ENCODE peak calls at places on chromosomes 2 and 18, in six cellular contexts. P is spleen, W is thyroid gland, Z is Peyer's patch, M is transverse colon, L is A549. S is an unnamed sample.

GRCh38 chr2:69777778-69778089 is 35.8 kb downstream of the ANXA4 start:
- DNase-seq in M (no peak), L (no peak), P (no peak), W (no peak), Z (no peak), S (no peak)

GRCh38 chr2:26670171-26670570 is 22.4 kb upstream of the KCNK3 start:
- DNase-seq in P (peak), L (no peak), M (no peak), Z (peak), W (no peak), S (no peak)

GRCh38 chr18:49849331-49850217 is 36.2 kb upstream of the ACAA2 start:
- DNase-seq in L (peak), P (no peak), M (peak), Z (peak), W (peak), S (no peak)

GRCh38 chr2:240892361-240892760 is 3.6 kb downstream of the MAB21L4 start:
- DNase-seq in Z (no peak), L (no peak), M (no peak), W (no peak), P (no peak), S (no peak)

GRCh38 chr18:741931-742512 is 29.6 kb upstream of the ENOSF1 start:
- DNase-seq in P (no peak), M (no peak), L (peak), W (no peak), Z (no peak), S (peak)

GRCh38 chr18:26813043-26813442 is 52.5 kb downstream of the AQP4 start:
- DNase-seq in Z (peak), M (peak), L (peak), P (no peak), W (peak), S (peak)

GRCh38 chr2:43210467-43211303 is 15.7 kb downstream of the ZFP36L2 start:
- DNase-seq in M (peak), Z (peak), P (no peak), L (no peak), W (no peak), S (peak)

GRCh38 chr2:98759338-98759737 is 28.4 kb upstream of the MGAT4A start:
- DNase-seq in W (no peak), L (no peak), Z (no peak), P (no peak), M (no peak), S (no peak)

GRCh38 chr2:10266133-10266620 is 36.5 kb upstream of the HPCAL1 start:
- DNase-seq in M (peak), P (peak), L (no peak), W (no peak), Z (peak), S (no peak)

GRCh38 chr2:102331311-102331980 is 20.1 kb downstream of the IL1RL1 start:
- DNase-seq in M (no peak), Z (no peak), L (no peak), P (no peak), W (no peak), S (no peak)

GRCh38 chr18:46756559-46757201 is at the start of gene ST8SIA5:
- DNase-seq in L (no peak), P (no peak), W (no peak), M (no peak), Z (no peak), S (no peak)

DNA sequence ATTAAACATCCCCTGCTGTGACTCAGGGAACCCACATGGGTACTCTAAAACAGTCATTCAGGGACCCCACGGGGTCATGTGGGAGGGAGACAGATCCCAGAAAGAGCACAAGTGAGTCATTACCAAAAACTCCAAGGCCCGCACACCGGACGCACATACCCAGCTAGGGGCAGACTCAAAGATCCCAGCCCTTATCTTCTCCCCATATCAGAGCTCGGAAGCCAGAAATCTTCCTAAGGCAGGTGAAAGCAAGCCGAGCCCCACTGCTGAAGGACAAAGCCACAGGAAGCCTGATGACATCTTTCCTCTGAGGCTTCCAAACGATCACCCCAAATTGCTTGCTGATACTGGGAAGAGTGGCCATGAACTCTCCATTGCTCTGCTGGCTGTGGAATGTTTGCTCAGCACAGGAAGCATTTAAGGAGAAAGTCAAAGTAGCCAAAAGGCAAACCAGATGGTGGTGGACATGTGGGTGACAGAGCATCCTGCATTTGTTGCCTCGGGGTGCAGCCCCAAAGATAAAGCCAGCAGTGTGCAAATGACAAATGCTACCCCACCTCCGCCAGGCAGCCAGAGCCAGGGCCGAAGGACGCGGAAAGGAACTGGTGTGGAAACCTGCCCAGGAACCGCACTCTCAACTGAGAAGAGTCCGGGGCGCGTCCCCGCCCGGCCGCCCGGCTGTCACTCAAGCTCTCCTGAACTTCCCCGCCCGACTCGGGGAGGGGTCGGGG is 784 bp downstream of the ACTR1B start:
- DNase-seq in P (peak), M (peak), L (peak), W (peak), Z (peak), S (peak)
- TF ChIP-seq POLR2A in P (peak), M (peak), L (no peak), W (peak), Z (no peak), S (no peak)

DNA sequence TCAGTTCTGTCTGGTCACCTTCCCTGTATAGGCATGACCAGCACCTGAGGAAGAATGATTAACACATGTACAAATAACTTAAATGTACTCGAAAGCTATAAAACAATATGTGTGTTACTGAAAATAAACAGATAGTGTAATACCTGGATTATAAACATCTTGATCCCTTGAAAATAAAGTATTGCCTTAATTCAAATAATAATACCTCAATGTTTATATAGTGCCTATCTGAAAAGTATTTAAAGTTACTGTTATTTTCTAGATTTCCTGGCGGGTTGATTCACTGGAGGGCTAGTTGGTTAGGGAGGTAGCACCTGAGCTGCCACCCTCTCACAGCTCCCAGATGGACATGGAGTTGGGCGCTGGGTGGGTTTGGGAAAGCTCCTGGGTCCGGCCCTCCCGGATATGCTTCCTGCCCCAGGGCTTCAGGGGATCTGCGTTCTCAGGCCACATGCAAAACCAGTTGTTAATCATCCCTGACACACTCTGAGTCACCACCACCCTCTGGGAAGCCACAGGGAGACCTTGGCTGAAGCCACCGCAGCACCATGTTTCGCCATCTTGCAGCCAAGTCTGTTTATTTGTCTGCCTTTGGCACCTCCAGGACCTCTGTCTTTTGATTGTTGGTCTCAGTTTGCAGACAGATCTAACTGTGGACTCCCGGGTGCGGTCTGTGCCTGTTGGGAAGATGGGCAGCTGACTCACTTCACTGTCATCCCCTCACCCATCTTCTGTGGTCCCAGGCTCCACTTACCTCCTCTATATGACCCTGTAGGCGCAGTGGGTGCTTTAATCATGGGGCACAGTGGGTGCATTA is 35.3 kb downstream of the RAB31 start:
- DNase-seq in Z (no peak), M (no peak), P (peak), L (peak), W (no peak), S (peak)
- TF ChIP-seq POLR2A in Z (no peak), M (no peak), P (no peak), L (no peak), W (no peak), S (no peak)

DNA sequence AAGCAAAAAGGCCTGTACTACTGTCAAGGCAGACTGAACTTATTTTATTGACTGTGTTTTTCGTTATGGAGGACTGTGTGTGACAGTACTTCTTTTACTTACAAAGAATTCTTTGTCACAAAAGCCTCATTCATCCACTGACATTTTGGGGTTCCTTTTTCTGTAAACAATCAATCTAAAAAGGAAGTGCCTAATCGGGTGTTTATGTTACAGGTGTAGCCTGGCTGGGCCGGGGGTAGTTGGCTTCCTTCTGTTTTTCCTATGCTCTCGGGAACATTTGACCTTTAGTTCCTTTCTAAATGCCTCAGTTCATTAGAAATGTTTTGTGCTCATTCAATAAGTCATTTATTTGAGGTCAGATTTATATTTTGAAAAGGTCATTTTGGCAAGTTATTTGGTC is 8.3 kb downstream of the ZCCHC2 start:
- DNase-seq in P (no peak), L (no peak), M (no peak), W (no peak), Z (no peak), S (no peak)
- TF ChIP-seq POLR2A in P (no peak), L (no peak), M (no peak), W (no peak), Z (no peak), S (no peak)

GRCh38 chr2:123913266-123913810 is 111.7 kb upstream of the CNTNAP5 start:
- DNase-seq in M (no peak), Z (no peak), L (no peak), W (no peak), P (no peak), S (no peak)

GRCh38 chr2:123916512-123916911 is 108.6 kb upstream of the CNTNAP5 start:
- DNase-seq in P (no peak), M (no peak), Z (no peak), L (no peak), W (no peak), S (no peak)

DNA sequence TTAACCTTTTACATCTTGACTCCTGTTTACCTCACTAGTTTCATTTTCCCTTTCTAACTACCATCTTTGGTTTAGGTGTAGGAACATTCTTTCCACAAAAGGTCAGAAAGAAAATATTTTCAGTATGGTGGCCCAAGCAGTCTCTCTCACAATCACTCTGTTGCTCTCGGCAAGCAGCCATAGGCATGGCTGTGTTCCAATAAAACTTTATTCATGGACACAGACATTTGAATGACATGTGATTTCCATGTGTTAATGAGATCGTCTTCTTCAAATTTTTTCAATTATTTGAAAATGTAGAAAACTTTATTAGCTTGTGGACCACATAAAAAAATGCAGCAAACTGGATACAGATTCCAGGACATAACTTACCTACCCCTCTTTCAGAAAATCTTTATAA is 109.7 kb upstream of the CNTNAP5 start:
- DNase-seq in W (no peak), M (no peak), L (no peak), P (no peak), Z (no peak), S (no peak)
- TF ChIP-seq POLR2A in W (no peak), M (no peak), L (no peak), P (no peak), Z (no peak), S (no peak)

DNA sequence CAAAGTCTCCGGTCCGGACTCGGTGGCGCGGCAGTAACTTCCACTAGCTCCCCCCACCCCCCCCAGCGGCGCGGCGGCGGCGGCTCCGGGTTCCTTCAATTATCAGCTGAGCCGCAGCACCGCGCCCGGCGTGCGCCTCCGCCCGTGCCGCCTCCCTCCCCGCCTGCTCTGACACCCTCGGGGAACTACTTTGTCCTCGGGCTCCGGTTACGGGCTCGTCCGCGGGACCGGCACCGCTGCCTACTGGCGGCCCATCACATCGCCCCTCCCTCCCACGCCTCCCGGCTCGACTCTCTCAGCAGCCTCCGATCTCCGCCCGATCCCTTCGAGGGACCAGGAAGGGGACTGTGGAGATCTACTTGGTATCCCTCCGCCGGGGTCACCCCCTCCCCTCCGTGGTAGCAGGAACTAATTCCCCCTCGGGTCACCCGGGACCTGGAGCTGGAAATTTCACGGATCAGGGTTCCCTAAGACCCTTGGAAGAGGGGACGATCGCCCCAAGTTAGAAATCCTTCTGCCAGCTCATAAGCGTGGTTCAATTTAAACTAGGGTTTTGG is at the start of gene TRIP12:
- DNase-seq in L (peak), Z (peak), M (peak), P (peak), W (peak), S (peak)
- TF ChIP-seq POLR2A in L (peak), Z (peak), M (peak), P (no peak), W (peak), S (peak)

DNA sequence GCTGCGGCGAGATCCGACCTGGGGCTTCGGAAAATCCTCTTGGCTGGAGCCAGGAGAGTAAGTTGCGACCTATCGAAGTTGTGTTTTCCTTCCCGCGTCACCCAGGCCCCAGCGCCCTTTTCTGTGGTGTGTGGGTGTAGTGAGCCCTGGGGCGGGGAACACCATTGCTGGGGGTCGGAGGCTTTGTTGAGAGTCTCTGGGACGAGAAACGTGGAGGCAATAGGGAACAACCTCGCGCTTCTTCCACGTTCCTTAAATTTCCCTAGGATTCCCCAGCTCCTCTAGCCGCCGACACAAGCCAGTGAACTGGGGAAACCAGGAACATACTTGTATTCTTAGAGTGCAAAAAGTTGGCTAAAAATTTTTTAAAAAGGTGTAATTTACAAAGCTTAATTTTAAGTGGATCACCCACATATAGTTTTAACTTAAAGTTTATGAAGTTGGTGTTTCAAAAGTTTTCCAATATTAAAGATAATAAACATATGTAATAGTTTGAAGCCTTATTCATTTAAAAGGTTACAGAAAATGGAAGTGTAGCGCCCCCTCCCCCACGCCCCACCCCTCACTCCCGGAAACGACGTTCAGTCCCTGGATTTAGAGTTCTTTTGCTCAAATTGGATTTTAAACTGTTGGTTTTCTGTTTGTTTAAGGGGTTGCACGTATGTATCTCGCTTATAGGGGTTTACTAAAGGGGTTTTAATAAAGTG is 626 bp downstream of the DSG2 start:
- DNase-seq in P (no peak), L (no peak), Z (no peak), M (peak), W (peak), S (no peak)
- TF ChIP-seq POLR2A in P (no peak), L (no peak), Z (no peak), M (no peak), W (no peak), S (no peak)

GRCh38 chr2:85318222-85319182 is 9.3 kb downstream of the TGOLN2 start:
- DNase-seq in L (no peak), P (no peak), Z (no peak), W (no peak), M (no peak), S (no peak)
- TF ChIP-seq POLR2A in L (no peak), P (no peak), Z (no peak), W (no peak), M (no peak), S (no peak)

GRCh38 chr18:80108739-80109675 is at the start of gene ADNP2:
- DNase-seq in L (peak), M (peak), Z (peak), P (peak), W (peak), S (peak)
- TF ChIP-seq POLR2A in L (peak), M (no peak), Z (peak), P (no peak), W (peak), S (peak)